ENCODE peak calls at places on chromosomes 6 and 20, in ten cellular contexts. R is uterus; M is neural crest cell; L is effector memory CD8-positive, alpha-beta T cell; K is astrocyte of the spinal cord; I is heart left ventricle; F is astrocyte; T is body of pancreas; Y is stimulated activated CD8-positive, alpha-beta memory T cell treated with anti-CD3 and anti-CD28 coated beads, Interleukin-15, amount 100 ng/mL, for 48 hours; Z is NCI-H69. H is an unnamed sample.

GRCh38 chr6:90131614-90132423 is 164.8 kb downstream of the BACH2 start:
- DNase-seq in K (peak; percentile 82), F (peak; percentile 95), M (no peak), T (no peak), Z (no peak), I (no peak), R (peak; percentile 55), Y (no peak), L (no peak), H (no peak)

GRCh38 chr6:5995705-5996686 is 10.7 kb downstream of the NRN1 start:
- DNase-seq in Y (no peak), K (peak; percentile 67), F (no peak), M (peak; percentile 58), I (peak; percentile 80), T (peak; percentile 30), Z (peak; percentile 57), L (peak; percentile 10), R (peak; percentile 65), H (peak; percentile 38)

GRCh38 chr20:62301111-62301668 is 1.6 kb upstream of the ADRM1 start:
- DNase-seq in R (peak; percentile 27), I (no peak), F (no peak), Z (no peak), Y (no peak), K (no peak), L (no peak), T (no peak), M (no peak), H (peak; percentile 39)

GRCh38 chr6:160519603-160520042 is 144.5 kb downstream of the LPA start:
- DNase-seq in R (no peak), Z (no peak), F (no peak), L (no peak), I (no peak), Y (no peak), M (no peak), K (no peak), T (no peak), H (no peak)

GRCh38 chr20:45060341-45060740 is 40.6 kb downstream of the KCNS1 start:
- DNase-seq in Y (no peak), I (no peak), M (no peak), K (no peak), R (no peak), Z (no peak), L (no peak), T (no peak), F (no peak), H (no peak)

GRCh38 chr6:82524031-82524430 is 160.4 kb downstream of the TPBG start:
- DNase-seq in T (no peak), Z (no peak), F (no peak), Y (no peak), M (no peak), K (no peak), L (no peak), R (no peak), I (no peak), H (no peak)

GRCh38 chr20:46099491-46100287 is 9.9 kb upstream of the NCOA5 start:
- DNase-seq in R (no peak), K (no peak), T (no peak), I (no peak), Y (no peak), Z (no peak), M (no peak), F (no peak), L (no peak), H (no peak)

GRCh38 chr6:11197175-11197535 is 35.3 kb downstream of the NEDD9 start:
- DNase-seq in F (peak; percentile 92), I (no peak), L (no peak), T (no peak), Y (no peak), K (peak; percentile 92), Z (peak; percentile 14), R (no peak), M (no peak), H (no peak)

GRCh38 chr6:104118274-104118673 is 741.4 kb downstream of the HACE1 start:
- DNase-seq in I (no peak), F (peak; percentile 22), Y (no peak), T (no peak), L (no peak), R (no peak), K (peak; percentile 62), M (no peak), Z (no peak), H (no peak)

GRCh38 chr6:1130692-1131091 is 181.2 kb upstream of the FOXQ1 start:
- DNase-seq in T (no peak), M (no peak), Z (no peak), Y (no peak), F (no peak), I (no peak), R (no peak), L (no peak), K (no peak), H (no peak)

GRCh38 chr20:60177080-60177479 is 218.9 kb downstream of the CDH26 start:
- DNase-seq in R (no peak), L (no peak), M (no peak), Y (no peak), F (no peak), Z (no peak), I (no peak), K (no peak), T (no peak), H (no peak)

GRCh38 chr6:156900292-156900691 is 123.1 kb downstream of the ARID1B start:
- DNase-seq in F (no peak), L (no peak), I (no peak), M (no peak), T (no peak), R (no peak), Z (no peak), K (no peak), Y (no peak), H (no peak)